ENCODE peak calls at places on chromosome 20, in ten cellular contexts. One of them, this sample, is unnamed. For H3K4me1, the result is how much of the 10 kb centered on the place peaks cover.

GRCh38 chr20:10667077-10667401 is 6.8 kb downstream of the JAG1 start:
- DNase-seq in K562: no peak
- DNase-seq in HepG2: no peak
- DNase-seq in HCT116: no peak
- DNase-seq in fibroblast of lung: peak
- DNase-seq in mammary epithelial cell: peak
- DNase-seq in lower lobe of right lung: peak
- DNase-seq in GM12878: no peak
- DNase-seq in upper lobe of right lung: no peak
- DNase-seq in left ventricle myocardium inferior: no peak
- DNase-seq in this sample: no peak

GRCh38 chr20:47382746-47383145 is 26.2 kb upstream of the ZMYND8 start:
- DNase-seq in HepG2: no peak
- DNase-seq in GM12878: no peak
- DNase-seq in K562: peak
- DNase-seq in lower lobe of right lung: no peak
- DNase-seq in mammary epithelial cell: no peak
- DNase-seq in upper lobe of right lung: no peak
- DNase-seq in HCT116: no peak
- DNase-seq in left ventricle myocardium inferior: no peak
- DNase-seq in fibroblast of lung: peak
- DNase-seq in this sample: no peak

GRCh38 chr20:4136078-4136966 is 121.0 kb upstream of the RNF24 start:
- DNase-seq in K562: no peak
- DNase-seq in HCT116: no peak
- DNase-seq in mammary epithelial cell: no peak
- DNase-seq in upper lobe of right lung: no peak
- DNase-seq in left ventricle myocardium inferior: no peak
- DNase-seq in HepG2: peak
- DNase-seq in lower lobe of right lung: no peak
- DNase-seq in fibroblast of lung: no peak
- DNase-seq in GM12878: no peak
- DNase-seq in this sample: peak

GRCh38 chr20:17859002-17859615 is 109.5 kb downstream of the SNX5 start:
- DNase-seq in K562: no peak
- DNase-seq in lower lobe of right lung: no peak
- DNase-seq in upper lobe of right lung: peak
- DNase-seq in HepG2: peak
- DNase-seq in HCT116: no peak
- DNase-seq in GM12878: peak
- DNase-seq in fibroblast of lung: no peak
- DNase-seq in mammary epithelial cell: no peak
- DNase-seq in left ventricle myocardium inferior: no peak
- DNase-seq in this sample: no peak

GRCh38 chr20:17858450-17859001 is 110.1 kb downstream of the SNX5 start:
- DNase-seq in upper lobe of right lung: peak
- DNase-seq in left ventricle myocardium inferior: no peak
- DNase-seq in HCT116: no peak
- DNase-seq in mammary epithelial cell: no peak
- DNase-seq in fibroblast of lung: no peak
- DNase-seq in K562: no peak
- DNase-seq in lower lobe of right lung: no peak
- DNase-seq in HepG2: no peak
- DNase-seq in GM12878: no peak
- DNase-seq in this sample: no peak

GRCh38 chr20:34312544-34313217 is 9.5 kb upstream of the AHCY start:
- DNase-seq in mammary epithelial cell: peak
- DNase-seq in upper lobe of right lung: peak
- DNase-seq in K562: peak
- DNase-seq in HCT116: peak
- DNase-seq in left ventricle myocardium inferior: peak
- DNase-seq in HepG2: peak
- DNase-seq in lower lobe of right lung: peak
- DNase-seq in GM12878: peak
- DNase-seq in fibroblast of lung: peak
- DNase-seq in this sample: peak

GRCh38 chr20:34311118-34312023 is 8.2 kb upstream of the AHCY start:
- DNase-seq in GM12878: no peak
- DNase-seq in K562: no peak
- DNase-seq in lower lobe of right lung: no peak
- DNase-seq in fibroblast of lung: no peak
- DNase-seq in HepG2: peak
- DNase-seq in left ventricle myocardium inferior: no peak
- DNase-seq in HCT116: no peak
- DNase-seq in upper lobe of right lung: no peak
- DNase-seq in mammary epithelial cell: no peak
- DNase-seq in this sample: peak

GRCh38 chr20:57089701-57090144 is 176.7 kb downstream of the BMP7 start:
- DNase-seq in HepG2: peak
- DNase-seq in HCT116: peak
- DNase-seq in GM12878: no peak
- DNase-seq in mammary epithelial cell: peak
- DNase-seq in upper lobe of right lung: peak
- DNase-seq in fibroblast of lung: peak
- DNase-seq in left ventricle myocardium inferior: peak
- DNase-seq in K562: peak
- DNase-seq in lower lobe of right lung: peak
- DNase-seq in this sample: peak

GRCh38 chr20:24917797-24918578 is 31.1 kb upstream of the CST7 start:
- DNase-seq in mammary epithelial cell: peak
- DNase-seq in fibroblast of lung: peak
- DNase-seq in upper lobe of right lung: peak
- DNase-seq in GM12878: peak
- DNase-seq in left ventricle myocardium inferior: peak
- DNase-seq in lower lobe of right lung: peak
- DNase-seq in HepG2: peak
- DNase-seq in K562: peak
- DNase-seq in HCT116: peak
- DNase-seq in this sample: peak

GRCh38 chr20:24915892-24916291 is 33.2 kb upstream of the CST7 start:
- DNase-seq in fibroblast of lung: no peak
- DNase-seq in left ventricle myocardium inferior: no peak
- DNase-seq in GM12878: no peak
- DNase-seq in HCT116: no peak
- DNase-seq in lower lobe of right lung: no peak
- DNase-seq in HepG2: no peak
- DNase-seq in upper lobe of right lung: peak
- DNase-seq in K562: no peak
- DNase-seq in mammary epithelial cell: no peak
- DNase-seq in this sample: no peak

GRCh38 chr20:24916412-24916811 is 32.7 kb upstream of the CST7 start:
- DNase-seq in HepG2: no peak
- DNase-seq in fibroblast of lung: no peak
- DNase-seq in lower lobe of right lung: no peak
- DNase-seq in upper lobe of right lung: no peak
- DNase-seq in K562: no peak
- DNase-seq in mammary epithelial cell: no peak
- DNase-seq in HCT116: no peak
- DNase-seq in GM12878: no peak
- DNase-seq in left ventricle myocardium inferior: no peak
- DNase-seq in this sample: no peak

GRCh38 chr20:24917056-24917455 is 32.0 kb upstream of the CST7 start:
- DNase-seq in fibroblast of lung: no peak
- DNase-seq in HCT116: no peak
- DNase-seq in HepG2: no peak
- DNase-seq in upper lobe of right lung: peak
- DNase-seq in lower lobe of right lung: no peak
- DNase-seq in GM12878: no peak
- DNase-seq in K562: no peak
- DNase-seq in mammary epithelial cell: no peak
- DNase-seq in left ventricle myocardium inferior: no peak
- DNase-seq in this sample: no peak

DNA sequence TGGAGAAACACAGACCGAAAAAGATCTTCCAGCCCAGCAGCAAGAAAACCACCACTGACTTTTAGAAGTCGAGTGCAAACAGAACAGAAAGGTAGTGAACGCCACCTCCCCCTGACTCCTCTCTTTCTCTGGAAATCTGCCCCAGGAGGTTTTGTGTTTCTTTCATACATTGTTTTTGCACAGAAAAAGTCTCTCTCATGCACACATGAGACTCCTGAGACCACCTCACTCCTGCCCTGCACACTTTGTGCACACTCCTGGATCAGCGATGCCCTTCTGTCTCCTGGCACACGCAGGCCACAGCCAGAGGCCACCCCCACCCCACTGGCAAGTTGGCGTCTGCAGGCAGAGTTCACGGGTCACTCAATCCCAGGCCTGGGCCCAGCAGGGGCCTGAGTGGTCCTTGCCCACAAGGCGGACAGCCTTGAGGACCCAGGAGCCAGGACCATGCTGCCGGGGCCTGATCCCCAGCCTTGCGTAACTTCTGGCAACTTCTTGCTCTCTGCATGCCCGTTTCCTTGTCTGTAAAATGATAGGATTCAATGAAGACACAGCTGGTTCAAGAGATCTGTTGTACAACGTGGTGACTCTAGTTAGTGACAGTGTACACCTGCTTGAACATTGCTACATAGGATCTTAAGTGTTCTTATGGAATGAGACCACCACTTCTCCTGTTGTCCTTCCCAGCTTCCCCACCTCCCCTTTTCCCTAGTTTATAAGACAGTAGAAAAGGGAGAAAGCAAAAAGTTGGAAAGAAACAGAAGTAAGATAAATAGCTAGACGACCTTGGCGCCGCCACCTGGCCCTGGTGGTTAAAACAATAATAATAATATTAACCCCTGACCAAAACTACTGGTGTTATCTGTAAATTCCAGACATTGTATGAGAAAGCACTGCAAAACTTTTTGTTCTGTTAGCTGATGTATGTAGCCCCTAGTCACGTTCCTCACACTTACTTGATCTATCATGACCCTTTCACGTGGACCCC is 30.2 kb upstream of the CST7 start:
- DNase-seq in left ventricle myocardium inferior: no peak
- DNase-seq in mammary epithelial cell: no peak
- DNase-seq in fibroblast of lung: no peak
- DNase-seq in lower lobe of right lung: no peak
- DNase-seq in K562: no peak
- DNase-seq in upper lobe of right lung: peak
- DNase-seq in HCT116: no peak
- DNase-seq in HepG2: no peak
- DNase-seq in GM12878: no peak
- DNase-seq in this sample: no peak
- TF ChIP-seq CTCF in left ventricle myocardium inferior: peak
- TF ChIP-seq CTCF in mammary epithelial cell: no peak
- TF ChIP-seq CTCF in fibroblast of lung: no peak
- TF ChIP-seq CTCF in lower lobe of right lung: no peak
- TF ChIP-seq CTCF in K562: no peak
- TF ChIP-seq CTCF in upper lobe of right lung: no peak
- TF ChIP-seq CTCF in HCT116: no peak
- TF ChIP-seq CTCF in HepG2: no peak
- TF ChIP-seq CTCF in GM12878: no peak
- TF ChIP-seq CTCF in this sample: no peak

DNA sequence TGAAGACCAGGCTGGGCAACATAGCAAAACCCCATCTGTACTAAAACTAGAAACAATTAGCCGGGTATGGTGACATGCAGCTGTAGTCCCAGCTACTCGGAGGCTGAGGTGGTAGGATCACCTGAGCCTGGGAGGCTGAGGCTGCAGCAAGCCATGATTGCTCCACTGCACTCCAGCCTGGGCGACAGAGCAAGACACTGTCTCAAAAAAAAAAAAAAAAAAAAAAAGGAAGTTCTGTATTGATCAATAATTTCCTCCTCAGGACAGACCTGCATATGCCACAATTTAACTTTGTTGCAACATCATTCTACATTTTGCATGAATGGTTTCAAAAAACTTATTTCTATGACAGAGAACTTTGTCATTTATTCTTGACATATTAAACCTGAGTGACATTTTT is 5.4 kb downstream of the DNAJC5 start:
- DNase-seq in K562: no peak
- DNase-seq in HCT116: no peak
- DNase-seq in lower lobe of right lung: no peak
- DNase-seq in mammary epithelial cell: no peak
- DNase-seq in fibroblast of lung: no peak
- DNase-seq in GM12878: no peak
- DNase-seq in HepG2: no peak
- DNase-seq in upper lobe of right lung: no peak
- DNase-seq in left ventricle myocardium inferior: no peak
- DNase-seq in this sample: no peak
- H3K4me1 ChIP-seq in K562: under half
- H3K4me1 ChIP-seq in HCT116: under half
- H3K4me1 ChIP-seq in lower lobe of right lung: half or more
- H3K4me1 ChIP-seq in mammary epithelial cell: under half
- H3K4me1 ChIP-seq in fibroblast of lung: under half
- H3K4me1 ChIP-seq in GM12878: under half
- H3K4me1 ChIP-seq in HepG2: under half
- H3K4me1 ChIP-seq in upper lobe of right lung: under half
- H3K4me1 ChIP-seq in left ventricle myocardium inferior: half or more
- H3K4me1 ChIP-seq in this sample: under half

GRCh38 chr20:44911264-44911921 is 1.5 kb downstream of the PABPC1L start:
- DNase-seq in K562: peak
- DNase-seq in mammary epithelial cell: peak
- DNase-seq in HCT116: peak
- DNase-seq in lower lobe of right lung: peak
- DNase-seq in HepG2: peak
- DNase-seq in upper lobe of right lung: peak
- DNase-seq in left ventricle myocardium inferior: no peak
- DNase-seq in GM12878: no peak
- DNase-seq in fibroblast of lung: peak
- DNase-seq in this sample: peak
- TF ChIP-seq CTCF in K562: peak
- TF ChIP-seq CTCF in mammary epithelial cell: peak
- TF ChIP-seq CTCF in HCT116: peak
- TF ChIP-seq CTCF in lower lobe of right lung: peak
- TF ChIP-seq CTCF in HepG2: peak
- TF ChIP-seq CTCF in upper lobe of right lung: peak
- TF ChIP-seq CTCF in left ventricle myocardium inferior: peak
- TF ChIP-seq CTCF in GM12878: peak
- TF ChIP-seq CTCF in fibroblast of lung: peak
- TF ChIP-seq CTCF in this sample: peak

GRCh38 chr20:52180167-52180840 is 11.3 kb downstream of the ZFP64 start:
- DNase-seq in GM12878: no peak
- DNase-seq in K562: no peak
- DNase-seq in upper lobe of right lung: no peak
- DNase-seq in HepG2: no peak
- DNase-seq in HCT116: no peak
- DNase-seq in left ventricle myocardium inferior: no peak
- DNase-seq in mammary epithelial cell: no peak
- DNase-seq in fibroblast of lung: no peak
- DNase-seq in lower lobe of right lung: no peak
- DNase-seq in this sample: no peak

GRCh38 chr20:52178691-52179090 is 12.9 kb downstream of the ZFP64 start:
- DNase-seq in left ventricle myocardium inferior: no peak
- DNase-seq in HCT116: no peak
- DNase-seq in K562: no peak
- DNase-seq in HepG2: no peak
- DNase-seq in upper lobe of right lung: no peak
- DNase-seq in lower lobe of right lung: no peak
- DNase-seq in fibroblast of lung: no peak
- DNase-seq in GM12878: no peak
- DNase-seq in mammary epithelial cell: no peak
- DNase-seq in this sample: no peak

GRCh38 chr20:52172392-52173047 is 19.1 kb downstream of the ZFP64 start:
- DNase-seq in K562: no peak
- DNase-seq in lower lobe of right lung: no peak
- DNase-seq in GM12878: no peak
- DNase-seq in HCT116: no peak
- DNase-seq in left ventricle myocardium inferior: no peak
- DNase-seq in upper lobe of right lung: no peak
- DNase-seq in HepG2: no peak
- DNase-seq in fibroblast of lung: no peak
- DNase-seq in mammary epithelial cell: no peak
- DNase-seq in this sample: no peak

GRCh38 chr20:52179331-52180166 is 12.0 kb downstream of the ZFP64 start:
- DNase-seq in lower lobe of right lung: no peak
- DNase-seq in GM12878: peak
- DNase-seq in fibroblast of lung: no peak
- DNase-seq in HCT116: no peak
- DNase-seq in left ventricle myocardium inferior: no peak
- DNase-seq in upper lobe of right lung: no peak
- DNase-seq in K562: no peak
- DNase-seq in HepG2: no peak
- DNase-seq in mammary epithelial cell: no peak
- DNase-seq in this sample: no peak

GRCh38 chr20:52175840-52176239 is 15.7 kb downstream of the ZFP64 start:
- DNase-seq in GM12878: no peak
- DNase-seq in fibroblast of lung: no peak
- DNase-seq in mammary epithelial cell: no peak
- DNase-seq in upper lobe of right lung: no peak
- DNase-seq in left ventricle myocardium inferior: no peak
- DNase-seq in HCT116: no peak
- DNase-seq in lower lobe of right lung: no peak
- DNase-seq in HepG2: no peak
- DNase-seq in K562: no peak
- DNase-seq in this sample: no peak
- H3K4me1 ChIP-seq in GM12878: half or more
- H3K4me1 ChIP-seq in fibroblast of lung: under half
- H3K4me1 ChIP-seq in mammary epithelial cell: under half
- H3K4me1 ChIP-seq in upper lobe of right lung: under half
- H3K4me1 ChIP-seq in left ventricle myocardium inferior: under half
- H3K4me1 ChIP-seq in HCT116: under half
- H3K4me1 ChIP-seq in lower lobe of right lung: under half
- H3K4me1 ChIP-seq in HepG2: under half
- H3K4me1 ChIP-seq in K562: under half
- H3K4me1 ChIP-seq in this sample: under half